ENCODE peak calls at places on chromosomes 7 and 10, in four cellular contexts. Y, W, X and M are unnamed samples.

GRCh38 chr10:99393683-99394082 is 36.7 kb downstream of the GOT1 start:
- DNase-seq in Y (no peak), W (no peak), X (no peak), M (no peak)

GRCh38 chr10:63164045-63164722 is 31.1 kb downstream of the NRBF2 start:
- DNase-seq in Y (peak; percentile 44), W (no peak), X (no peak), M (no peak)

GRCh38 chr10:43905502-43906236 is 257.0 kb upstream of the ZNF32 start:
- DNase-seq in Y (peak; percentile 68), W (no peak), X (no peak), M (no peak)

GRCh38 chr7:12635830-12636229 is 51.6 kb upstream of the ARL4A start:
- DNase-seq in Y (no peak), W (no peak), X (no peak), M (peak; percentile 32)

GRCh38 chr10:30963994-30964930 is 67.4 kb downstream of the ZNF438 start:
- DNase-seq in Y (no peak), W (no peak), X (no peak), M (no peak)

GRCh38 chr7:20745716-20746115 is 41.0 kb downstream of the SP8 start:
- DNase-seq in Y (no peak), W (peak; percentile 49), X (no peak), M (no peak)

GRCh38 chr7:42183547-42183946 is 53.5 kb downstream of the GLI3 start:
- DNase-seq in Y (peak; percentile 47), W (no peak), X (no peak), M (no peak)

GRCh38 chr7:47336178-47337020 is 245.5 kb downstream of the TNS3 start:
- DNase-seq in Y (peak; percentile 81), W (no peak), X (no peak), M (no peak)

GRCh38 chr10:30002438-30003266 is 56.7 kb downstream of the JCAD start:
- DNase-seq in Y (peak; percentile 70), W (peak; percentile 83), X (peak; percentile 40), M (no peak)

GRCh38 chr7:128161466-128162125 is 79.5 kb upstream of the LEP start:
- DNase-seq in Y (no peak), W (peak; percentile 11), X (no peak), M (no peak)

GRCh38 chr7:101559586-101559985 is 69.5 kb downstream of the MYL10 start:
- DNase-seq in Y (no peak), W (no peak), X (no peak), M (no peak)

GRCh38 chr10:18738835-18739234 is 79.6 kb downstream of the ARL5B start:
- DNase-seq in Y (peak; percentile 76), W (no peak), X (no peak), M (no peak)

GRCh38 chr10:93552780-93553179 is 13.7 kb upstream of the FFAR4 start:
- DNase-seq in Y (no peak), W (no peak), X (no peak), M (no peak)

GRCh38 chr7:150668472-150668911 is 17.0 kb upstream of the GIMAP2 start:
- DNase-seq in Y (no peak), W (no peak), X (no peak), M (peak; percentile 99)

GRCh38 chr10:102812213-102812876 is 24.9 kb downstream of the CYP17A1 start:
- DNase-seq in Y (no peak), W (no peak), X (no peak), M (no peak)

GRCh38 chr7:26995664-26996063 is 100.1 kb downstream of the HOXA1 start:
- DNase-seq in Y (no peak), W (no peak), X (no peak), M (no peak)

GRCh38 chr7:111090834-111091233 is at the start of gene LRRN3:
- DNase-seq in Y (peak; percentile 61), W (no peak), X (peak; percentile 13), M (no peak)

GRCh38 chr10:93261961-93262610 is 188.4 kb downstream of the CYP26A1 start:
- DNase-seq in Y (peak; percentile 58), W (no peak), X (no peak), M (no peak)

GRCh38 chr7:33494473-33494872 is 365.1 kb downstream of the BBS9 start:
- DNase-seq in Y (peak; percentile 11), W (no peak), X (no peak), M (no peak)

GRCh38 chr10:79066460-79067240 is 2.1 kb upstream of the ZMIZ1 start:
- DNase-seq in Y (peak; percentile 35), W (no peak), X (peak; percentile 93), M (no peak)

GRCh38 chr10:13346280-13346819 is 1.7 kb downstream of the SEPHS1 start:
- DNase-seq in Y (peak; percentile 71), W (no peak), X (no peak), M (no peak)

GRCh38 chr7:142808802-142809583 is 38.2 kb downstream of the PRSS2 start:
- DNase-seq in Y (peak; percentile 7), W (no peak), X (peak; percentile 67), M (peak; percentile 96)

GRCh38 chr10:25113231-25114035 is 61.4 kb upstream of the GPR158 start:
- DNase-seq in Y (peak; percentile 53), W (peak; percentile 80), X (peak; percentile 53), M (no peak)

GRCh38 chr7:44320794-44321371 is 4.5 kb downstream of the CAMK2B start:
- DNase-seq in Y (no peak), W (peak; percentile 39), X (no peak), M (no peak)

GRCh38 chr7:117772416-117772815 is 100.8 kb downstream of the CTTNBP2 start:
- DNase-seq in Y (no peak), W (no peak), X (no peak), M (no peak)

GRCh38 chr7:94972296-94972695 is 64.9 kb downstream of the PPP1R9A start:
- DNase-seq in Y (no peak), W (no peak), X (no peak), M (no peak)

GRCh38 chr7:100655908-100656674 is at the start of gene ACTL6B:
- DNase-seq in Y (peak; percentile 18), W (peak; percentile 99), X (peak; percentile 100), M (no peak)

GRCh38 chr10:72027498-72027897 is 60.9 kb downstream of the SPOCK2 start:
- DNase-seq in Y (peak; percentile 64), W (no peak), X (no peak), M (no peak)

GRCh38 chr10:4835494-4835918 is 9.5 kb downstream of the AKR1E2 start:
- DNase-seq in Y (no peak), W (no peak), X (no peak), M (no peak)

GRCh38 chr10:4234661-4235060 is 449.7 kb upstream of the KLF6 start:
- DNase-seq in Y (peak; percentile 21), W (no peak), X (peak; percentile 22), M (no peak)

DNA sequence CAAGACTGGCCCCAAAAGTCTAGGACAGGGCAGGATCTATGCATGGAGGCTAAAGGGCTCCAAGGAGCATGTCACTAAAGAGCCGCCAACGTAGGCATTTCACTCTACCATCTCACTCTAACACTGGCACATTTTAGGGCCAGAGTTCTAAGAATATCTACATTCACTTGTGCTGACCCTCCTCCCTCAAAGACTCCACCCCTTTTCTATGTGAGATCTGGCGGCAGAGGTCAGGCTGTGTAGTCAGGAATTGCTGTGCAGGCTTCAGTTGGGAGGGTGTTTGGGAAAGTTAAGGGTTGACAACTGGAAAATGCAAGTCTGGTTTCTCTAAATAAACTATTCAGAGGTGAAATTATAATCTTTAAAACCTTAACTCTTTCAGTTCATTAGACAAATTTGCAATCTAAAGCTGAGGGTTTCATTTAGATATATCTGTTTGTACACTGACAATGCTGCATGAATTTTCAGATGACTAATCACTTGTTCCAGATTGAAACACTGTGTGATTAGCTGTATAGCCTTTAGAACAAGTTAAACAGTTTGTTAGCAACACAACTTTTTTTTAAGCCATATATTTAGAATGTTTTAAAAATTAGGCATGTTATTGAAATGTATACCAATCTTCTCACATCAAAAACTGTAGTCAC is 18.2 kb downstream of the LMOD2 start:
- DNase-seq in Y (no peak), W (no peak), X (no peak), M (no peak)
- H3K9ac ChIP-seq in Y (no peak overlapping the region), W (no peak overlapping the region), X (no peak overlapping the region), M (no peak overlapping the region)

GRCh38 chr7:1233328-1234048 is 816 bp downstream of the UNCX start:
- DNase-seq in Y (no peak), W (no peak), X (no peak), M (no peak)

GRCh38 chr7:1231214-1232102 is 1.2 kb upstream of the UNCX start:
- DNase-seq in Y (no peak), W (no peak), X (no peak), M (no peak)

GRCh38 chr7:1232103-1232466 is 587 bp upstream of the UNCX start:
- DNase-seq in Y (no peak), W (no peak), X (no peak), M (no peak)

GRCh38 chr7:1234049-1234691 is 1.5 kb downstream of the UNCX start:
- DNase-seq in Y (no peak), W (no peak), X (no peak), M (no peak)

GRCh38 chr7:1232623-1233327 is at the start of gene UNCX:
- DNase-seq in Y (no peak), W (no peak), X (no peak), M (no peak)
- TF ChIP-seq CHD1 in Y (no peak), W (no peak), X (no peak), M (no peak)

DNA sequence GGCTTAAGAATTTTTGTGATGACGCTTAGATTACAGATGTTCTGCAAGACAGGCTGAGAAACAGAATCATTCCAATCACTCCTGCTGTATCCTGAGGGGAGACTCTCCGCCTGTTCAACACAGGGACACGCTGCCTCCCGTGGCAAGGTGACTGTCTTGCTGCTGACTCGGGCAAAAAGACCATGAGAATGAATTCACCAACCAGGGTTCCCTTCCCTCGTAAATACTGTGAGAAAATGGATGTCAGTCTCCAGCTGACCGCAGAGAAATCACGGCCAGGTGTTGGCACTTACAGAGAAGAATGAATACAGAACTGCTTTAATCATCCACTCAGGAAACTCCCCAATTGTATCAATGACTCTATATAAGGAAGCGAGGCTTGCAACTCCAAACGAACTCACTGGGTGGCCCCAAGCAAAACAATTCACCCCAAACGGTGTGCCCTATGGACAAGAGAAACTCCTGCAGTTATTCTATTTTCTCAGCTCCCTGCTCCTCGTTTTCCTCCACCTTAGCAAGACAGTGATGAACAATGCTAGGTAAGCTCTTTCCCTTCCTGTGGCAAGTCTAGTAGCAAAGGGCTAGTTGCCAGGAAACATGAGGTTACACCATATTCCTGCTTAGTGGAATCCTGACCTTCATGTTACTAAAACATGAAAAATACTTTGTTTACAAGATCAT is 22.8 kb downstream of the GNA12 start:
- DNase-seq in Y (peak; percentile 83), W (no peak), X (no peak), M (peak; percentile 53)
- H3K9ac ChIP-seq in Y (no peak overlapping the region), W (peak overlapping the region; percentile 53), X (no peak overlapping the region), M (no peak overlapping the region)

DNA sequence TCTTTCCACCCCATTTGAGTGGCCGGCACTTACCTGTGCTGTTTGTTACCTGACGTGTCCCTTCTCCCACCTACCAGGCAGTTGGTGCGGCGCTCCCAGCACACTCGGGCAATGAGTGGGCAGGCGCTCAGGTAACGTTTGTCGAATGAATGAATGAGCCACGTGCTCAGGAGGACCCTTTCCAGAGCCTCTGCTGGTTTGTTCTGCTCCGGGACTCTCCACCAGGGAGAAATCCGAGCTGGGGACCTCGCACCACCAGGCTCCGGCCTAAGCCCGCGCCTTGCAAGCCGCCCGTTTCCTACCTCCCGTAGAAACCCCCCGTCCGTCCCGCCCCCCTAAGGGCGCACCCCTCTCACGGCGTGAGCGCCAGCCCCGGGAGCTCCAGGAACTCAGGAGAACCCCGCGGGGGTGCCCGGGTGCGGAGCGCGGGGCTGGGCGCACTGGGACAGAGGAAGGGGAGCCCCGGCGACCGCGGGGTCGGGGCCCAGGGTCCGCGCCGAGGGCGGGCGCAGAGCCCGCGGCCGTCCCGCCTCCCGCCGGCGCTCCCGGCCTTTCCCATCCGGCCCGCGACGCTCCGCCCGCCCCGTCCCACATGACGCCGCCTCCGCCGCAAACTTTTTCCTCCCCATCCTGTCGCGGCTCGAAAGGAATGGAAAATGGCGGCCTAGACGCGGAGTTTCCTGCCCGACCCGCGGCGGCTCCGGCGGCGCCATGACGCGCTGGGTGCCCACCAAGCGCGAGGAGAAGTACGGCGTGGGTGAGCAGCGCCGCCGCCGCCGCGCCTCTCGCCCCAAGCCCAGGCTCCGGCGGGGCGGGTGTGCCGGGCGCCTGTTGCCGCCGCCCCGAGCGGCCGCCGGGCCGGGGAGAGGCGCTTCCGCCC is at the start of gene DOCK1:
- DNase-seq in Y (peak; percentile 68), W (peak; percentile 78), X (no peak), M (no peak)
- TF ChIP-seq CHD1 in Y (no peak), W (no peak), X (no peak), M (no peak)